ENCODE peak calls at places on chromosomes 12 and 14, in four cellular contexts. One of them, this sample, is unnamed.

GRCh38 chr12:109715310-109716091 is 1.9 kb downstream of the FAM222A start:
- DNase-seq in GM06990: no peak
- DNase-seq in fibroblast of lung: no peak
- DNase-seq in AG04450: no peak
- DNase-seq in this sample: no peak

GRCh38 chr14:101707285-101707842 is 54.1 kb upstream of the PPP2R5C start:
- DNase-seq in GM06990: peak
- DNase-seq in fibroblast of lung: peak
- DNase-seq in AG04450: peak
- DNase-seq in this sample: peak

GRCh38 chr12:12086975-12087692 is 16.4 kb downstream of the BCL2L14 start:
- DNase-seq in GM06990: no peak
- DNase-seq in fibroblast of lung: no peak
- DNase-seq in AG04450: no peak
- DNase-seq in this sample: no peak

GRCh38 chr12:131346578-131347344 is 364.1 kb upstream of the SFSWAP start:
- DNase-seq in GM06990: no peak
- DNase-seq in fibroblast of lung: no peak
- DNase-seq in AG04450: no peak
- DNase-seq in this sample: no peak

GRCh38 chr12:13342971-13343370 is 146.4 kb downstream of the EMP1 start:
- DNase-seq in GM06990: no peak
- DNase-seq in fibroblast of lung: no peak
- DNase-seq in AG04450: no peak
- DNase-seq in this sample: no peak

GRCh38 chr12:111687952-111688351 is 2.1 kb downstream of the ACAD10 start:
- DNase-seq in GM06990: no peak
- DNase-seq in fibroblast of lung: no peak
- DNase-seq in AG04450: no peak
- DNase-seq in this sample: no peak

GRCh38 chr12:128266559-128267245 is at the start of gene TMEM132C:
- DNase-seq in GM06990: no peak
- DNase-seq in fibroblast of lung: no peak
- DNase-seq in AG04450: no peak
- DNase-seq in this sample: no peak

GRCh38 chr12:82279597-82279996 is 78.6 kb downstream of the CCDC59 start:
- DNase-seq in GM06990: no peak
- DNase-seq in fibroblast of lung: no peak
- DNase-seq in AG04450: no peak
- DNase-seq in this sample: no peak

GRCh38 chr14:35333797-35334743 is 41.9 kb downstream of the PSMA6 start:
- DNase-seq in GM06990: no peak
- DNase-seq in fibroblast of lung: no peak
- DNase-seq in AG04450: no peak
- DNase-seq in this sample: no peak

GRCh38 chr14:36217732-36218131 is 41.2 kb upstream of the PTCSC3 start:
- DNase-seq in GM06990: no peak
- DNase-seq in fibroblast of lung: no peak
- DNase-seq in AG04450: no peak
- DNase-seq in this sample: no peak

GRCh38 chr12:98296462-98297079 is 218.8 kb upstream of the TMPO start:
- DNase-seq in GM06990: no peak
- DNase-seq in fibroblast of lung: no peak
- DNase-seq in AG04450: no peak
- DNase-seq in this sample: no peak

GRCh38 chr12:26277511-26278246 is 82.3 kb downstream of the SSPN start:
- DNase-seq in GM06990: no peak
- DNase-seq in fibroblast of lung: no peak
- DNase-seq in AG04450: no peak
- DNase-seq in this sample: no peak

GRCh38 chr12:51124504-51124903 is 41.1 kb upstream of the CSRNP2 start:
- DNase-seq in GM06990: no peak
- DNase-seq in fibroblast of lung: no peak
- DNase-seq in AG04450: no peak
- DNase-seq in this sample: no peak

GRCh38 chr14:60758875-60759274 is 24.3 kb downstream of the MNAT1 start:
- DNase-seq in GM06990: no peak
- DNase-seq in fibroblast of lung: peak
- DNase-seq in AG04450: no peak
- DNase-seq in this sample: no peak

GRCh38 chr12:12439636-12440035 is 82.8 kb downstream of the BORCS5 start:
- DNase-seq in GM06990: no peak
- DNase-seq in fibroblast of lung: peak
- DNase-seq in AG04450: no peak
- DNase-seq in this sample: no peak

GRCh38 chr14:53890611-53891091 is 66.0 kb downstream of the BMP4 start:
- DNase-seq in GM06990: no peak
- DNase-seq in fibroblast of lung: no peak
- DNase-seq in AG04450: no peak
- DNase-seq in this sample: no peak

GRCh38 chr12:64232201-64232600 is 10.1 kb upstream of the KICS2 start:
- DNase-seq in GM06990: no peak
- DNase-seq in fibroblast of lung: no peak
- DNase-seq in AG04450: no peak
- DNase-seq in this sample: no peak

GRCh38 chr14:102258136-102258535 is 46.8 kb downstream of the MOK start:
- DNase-seq in GM06990: no peak
- DNase-seq in fibroblast of lung: no peak
- DNase-seq in AG04450: no peak
- DNase-seq in this sample: no peak

GRCh38 chr12:71144682-71145081 is 13.1 kb downstream of the TSPAN8 start:
- DNase-seq in GM06990: no peak
- DNase-seq in fibroblast of lung: no peak
- DNase-seq in AG04450: no peak
- DNase-seq in this sample: no peak

GRCh38 chr14:55588259-55588699 is 8.3 kb downstream of the KTN1 start:
- DNase-seq in GM06990: no peak
- DNase-seq in fibroblast of lung: peak
- DNase-seq in AG04450: no peak
- DNase-seq in this sample: no peak

GRCh38 chr14:91402278-91403068 is 15.1 kb downstream of the CCDC88C start:
- DNase-seq in GM06990: no peak
- DNase-seq in fibroblast of lung: peak
- DNase-seq in AG04450: no peak
- DNase-seq in this sample: no peak

GRCh38 chr12:76790564-76791552 is 26.9 kb downstream of the ZDHHC17 start:
- DNase-seq in GM06990: no peak
- DNase-seq in fibroblast of lung: peak
- DNase-seq in AG04450: no peak
- DNase-seq in this sample: no peak

GRCh38 chr14:55180434-55180833 is 11.0 kb downstream of the DLGAP5 start:
- DNase-seq in GM06990: peak
- DNase-seq in fibroblast of lung: peak
- DNase-seq in AG04450: no peak
- DNase-seq in this sample: peak

GRCh38 chr14:90828642-90829487 is 12.6 kb upstream of the TTC7B start:
- DNase-seq in GM06990: peak
- DNase-seq in fibroblast of lung: no peak
- DNase-seq in AG04450: no peak
- DNase-seq in this sample: peak

GRCh38 chr12:30201301-30202160 is 417.8 kb upstream of the TMTC1 start:
- DNase-seq in GM06990: no peak
- DNase-seq in fibroblast of lung: peak
- DNase-seq in AG04450: no peak
- DNase-seq in this sample: no peak
- H3K4me3 ChIP-seq in GM06990: no peak
- H3K4me3 ChIP-seq in fibroblast of lung: no peak
- H3K4me3 ChIP-seq in AG04450: no peak
- H3K4me3 ChIP-seq in this sample: no peak

GRCh38 chr14:105900398-105901160 is 374.2 kb downstream of the TMEM121 start:
- DNase-seq in GM06990: no peak
- DNase-seq in fibroblast of lung: no peak
- DNase-seq in AG04450: no peak
- DNase-seq in this sample: no peak
- H3K4me3 ChIP-seq in GM06990: no peak
- H3K4me3 ChIP-seq in fibroblast of lung: no peak
- H3K4me3 ChIP-seq in AG04450: no peak
- H3K4me3 ChIP-seq in this sample: no peak

GRCh38 chr14:33679461-33680225 is 271.2 kb downstream of the EGLN3 start:
- DNase-seq in GM06990: no peak
- DNase-seq in fibroblast of lung: no peak
- DNase-seq in AG04450: no peak
- DNase-seq in this sample: no peak
- H3K4me3 ChIP-seq in GM06990: no peak
- H3K4me3 ChIP-seq in fibroblast of lung: no peak
- H3K4me3 ChIP-seq in AG04450: no peak
- H3K4me3 ChIP-seq in this sample: no peak

DNA sequence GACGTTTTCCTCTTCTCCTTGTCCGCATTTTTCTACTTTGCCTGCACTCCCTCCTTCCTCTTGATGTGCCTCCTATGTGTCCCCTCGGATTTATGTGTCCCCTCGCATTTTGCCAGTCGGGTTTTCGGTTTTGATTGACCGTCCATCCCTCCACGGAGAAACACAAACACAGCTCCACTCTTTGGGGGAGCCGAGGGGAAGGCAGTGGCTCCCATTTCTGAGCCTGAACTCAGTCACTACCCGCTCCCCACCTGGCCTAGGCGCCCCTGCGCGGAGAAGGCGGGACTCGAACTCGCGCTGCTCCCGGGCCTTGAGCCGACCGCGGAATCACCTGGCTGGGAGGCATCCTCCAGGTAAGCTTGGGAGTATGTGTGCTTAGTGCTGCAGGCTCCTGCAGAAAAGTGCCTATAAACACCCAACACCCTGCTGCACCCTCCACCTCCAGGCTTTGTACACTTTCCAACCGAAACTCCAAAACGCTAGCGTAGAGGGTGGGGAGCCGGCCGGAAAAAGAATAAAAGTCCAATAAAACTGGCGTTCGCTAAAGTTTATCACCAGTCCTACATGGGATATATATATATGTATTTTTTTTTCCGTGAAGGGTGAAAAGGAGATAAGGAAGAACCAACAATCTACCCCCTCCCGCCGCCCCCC is 3.4 kb upstream of the CCND2 start:
- DNase-seq in GM06990: peak
- DNase-seq in fibroblast of lung: no peak
- DNase-seq in AG04450: no peak
- DNase-seq in this sample: no peak
- H3K4me3 ChIP-seq in GM06990: peak
- H3K4me3 ChIP-seq in fibroblast of lung: no peak
- H3K4me3 ChIP-seq in AG04450: no peak
- H3K4me3 ChIP-seq in this sample: peak

DNA sequence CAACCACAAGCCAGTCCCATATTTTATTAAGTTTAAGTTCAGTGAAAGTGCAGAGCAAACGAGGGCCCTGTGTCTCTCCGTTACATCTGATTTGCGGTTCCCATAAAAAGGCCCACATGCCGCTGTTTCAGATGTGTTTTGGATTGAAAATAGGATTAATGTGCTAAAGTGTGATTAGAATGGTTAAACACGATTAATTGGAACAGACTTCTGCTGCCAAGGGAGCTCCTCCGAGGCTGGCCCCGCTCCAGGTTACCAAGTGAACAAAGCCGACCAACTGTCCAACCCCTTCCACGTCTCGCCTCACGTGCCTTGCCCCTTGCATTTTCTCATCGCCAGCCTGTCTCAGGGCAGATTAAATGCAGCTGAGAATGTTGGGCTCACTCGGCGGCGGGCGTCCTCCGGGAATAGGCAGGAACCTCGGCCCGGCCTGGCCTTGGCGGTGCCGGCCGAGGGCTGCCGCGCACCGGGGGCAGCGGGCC is 166.5 kb upstream of the GSC start:
- DNase-seq in GM06990: no peak
- DNase-seq in fibroblast of lung: peak
- DNase-seq in AG04450: no peak
- DNase-seq in this sample: no peak
- H3K4me3 ChIP-seq in GM06990: no peak
- H3K4me3 ChIP-seq in fibroblast of lung: no peak
- H3K4me3 ChIP-seq in AG04450: no peak
- H3K4me3 ChIP-seq in this sample: no peak

DNA sequence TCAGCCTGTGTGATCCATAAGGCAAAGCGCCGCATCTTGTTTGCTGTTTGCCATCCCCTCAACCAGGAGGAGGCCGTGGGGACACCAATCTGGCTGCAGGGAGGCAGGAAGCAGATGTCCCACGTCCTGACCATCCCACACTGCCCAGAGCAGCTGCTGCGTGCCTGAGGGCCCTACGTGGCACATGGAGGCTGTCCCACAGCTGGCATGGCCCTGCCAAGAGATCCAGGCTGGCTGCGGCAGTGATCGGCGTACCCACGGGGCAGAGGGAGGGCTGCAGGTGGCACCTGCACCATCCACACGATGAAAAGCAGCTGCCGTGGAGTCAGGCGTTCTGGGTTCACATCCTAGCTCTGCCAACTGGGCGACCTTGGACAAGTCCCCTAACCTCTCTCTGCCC is 42.0 kb downstream of the NCOR2 start:
- DNase-seq in GM06990: no peak
- DNase-seq in fibroblast of lung: no peak
- DNase-seq in AG04450: no peak
- DNase-seq in this sample: no peak
- H3K4me3 ChIP-seq in GM06990: no peak
- H3K4me3 ChIP-seq in fibroblast of lung: no peak
- H3K4me3 ChIP-seq in AG04450: no peak
- H3K4me3 ChIP-seq in this sample: no peak

DNA sequence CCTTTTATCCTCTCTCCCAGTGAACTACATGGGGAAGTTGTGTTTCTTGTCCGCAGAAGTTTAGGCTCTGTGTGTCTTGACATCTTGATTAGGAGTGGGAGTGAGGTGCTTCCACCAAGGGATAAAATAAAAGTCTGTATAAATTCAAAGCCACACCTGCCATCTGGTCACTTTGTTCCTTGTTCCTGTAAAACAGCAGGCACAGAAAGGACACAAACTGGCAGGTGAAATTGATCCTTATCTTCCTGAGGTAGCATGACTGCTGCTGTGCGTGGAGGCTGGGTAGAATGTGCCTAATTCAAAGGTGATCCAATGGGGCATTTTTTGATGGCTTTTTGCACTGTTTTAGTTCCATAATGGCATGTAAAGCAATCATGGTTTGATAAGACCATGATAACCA is 104.3 kb upstream of the KITLG start:
- DNase-seq in GM06990: no peak
- DNase-seq in fibroblast of lung: no peak
- DNase-seq in AG04450: no peak
- DNase-seq in this sample: no peak
- H3K4me3 ChIP-seq in GM06990: no peak
- H3K4me3 ChIP-seq in fibroblast of lung: no peak
- H3K4me3 ChIP-seq in AG04450: no peak
- H3K4me3 ChIP-seq in this sample: no peak

GRCh38 chr12:92911339-92911738 is 17.8 kb downstream of the EEA1 start:
- DNase-seq in GM06990: no peak
- DNase-seq in fibroblast of lung: no peak
- DNase-seq in AG04450: no peak
- DNase-seq in this sample: no peak
- H3K4me3 ChIP-seq in GM06990: no peak
- H3K4me3 ChIP-seq in fibroblast of lung: no peak
- H3K4me3 ChIP-seq in AG04450: no peak
- H3K4me3 ChIP-seq in this sample: no peak

DNA sequence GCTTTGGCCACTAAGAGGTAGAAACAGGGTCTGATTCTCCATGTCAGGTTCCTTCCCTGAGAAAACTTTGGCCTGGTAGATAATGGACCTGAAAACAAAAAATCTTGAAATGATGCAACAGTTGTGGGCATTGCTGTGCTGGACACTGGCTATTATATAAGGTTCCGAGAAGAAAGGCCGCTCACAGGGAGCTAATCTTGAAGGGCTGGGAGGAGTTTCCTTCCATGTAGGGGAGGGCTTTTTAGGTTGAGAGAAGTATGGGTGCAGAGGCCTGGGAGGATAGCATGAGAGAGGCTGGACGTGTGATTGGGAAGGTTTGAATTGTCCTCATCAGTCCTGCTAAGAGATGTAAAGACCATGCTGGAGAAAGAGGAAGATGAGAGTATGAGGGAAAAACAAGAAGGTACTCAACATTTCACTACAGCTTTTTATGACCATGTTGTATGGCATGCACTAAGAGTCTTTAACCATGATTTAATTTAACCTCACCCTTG is 11.6 kb downstream of the LRRK2 start:
- DNase-seq in GM06990: no peak
- DNase-seq in fibroblast of lung: no peak
- DNase-seq in AG04450: no peak
- DNase-seq in this sample: no peak
- H3K4me3 ChIP-seq in GM06990: no peak
- H3K4me3 ChIP-seq in fibroblast of lung: no peak
- H3K4me3 ChIP-seq in AG04450: no peak
- H3K4me3 ChIP-seq in this sample: no peak

This sample was measured in GM12864.